ENCODE peak calls at places on chromosomes 11 and 22, in ten cellular contexts. H, W, I, Z, S, A, Y, K, L and O are unnamed samples.

GRCh38 chr22:42912049-42912448 is 55.0 kb upstream of the ARFGAP3 start:
- DNase-seq in H (no peak), W (no peak), I (no peak), Z (no peak), S (no peak), A (no peak), Y (no peak), K (no peak), L (no peak), O (no peak)

GRCh38 chr11:8566613-8567210 is 27.3 kb downstream of the STK33 start:
- DNase-seq in H (no peak), W (peak), I (no peak), Z (no peak), S (no peak), A (no peak), Y (peak), K (peak), L (peak), O (peak)

GRCh38 chr11:62295504-62295903 is 3.4 kb downstream of the SCGB1D4 start:
- DNase-seq in H (no peak), W (no peak), I (no peak), Z (no peak), S (no peak), A (no peak), Y (no peak), K (peak), L (peak), O (peak)

GRCh38 chr11:35491231-35491871 is 34.1 kb downstream of the PAMR1 start:
- DNase-seq in H (no peak), W (peak), I (no peak), Z (no peak), S (no peak), A (no peak), Y (no peak), K (peak), L (peak), O (peak)

GRCh38 chr11:18384157-18384641 is 10.2 kb upstream of the LDHA start:
- DNase-seq in H (no peak), W (peak), I (no peak), Z (no peak), S (peak), A (no peak), Y (peak), K (peak), L (peak), O (peak)

GRCh38 chr22:35299217-35299716 is 427 bp upstream of the TOM1 start:
- DNase-seq in H (no peak), W (no peak), I (no peak), Z (no peak), S (no peak), A (no peak), Y (no peak), K (no peak), L (peak), O (no peak)

GRCh38 chr11:869399-870126 is 26.9 kb downstream of the TSPAN4 start:
- DNase-seq in H (no peak), W (no peak), I (no peak), Z (no peak), S (no peak), A (no peak), Y (no peak), K (no peak), L (no peak), O (no peak)

GRCh38 chr22:33385611-33386010 is 327.4 kb upstream of the SYN3 start:
- DNase-seq in H (no peak), W (no peak), I (no peak), Z (no peak), S (no peak), A (no peak), Y (no peak), K (no peak), L (no peak), O (no peak)

GRCh38 chr11:95086116-95086515 is 3.5 kb upstream of the ENDOD1 start:
- DNase-seq in H (no peak), W (no peak), I (no peak), Z (no peak), S (no peak), A (no peak), Y (no peak), K (no peak), L (no peak), O (no peak)

GRCh38 chr11:132496341-132496740 is 1036.0 kb downstream of the OPCML start:
- DNase-seq in H (no peak), W (peak), I (no peak), Z (no peak), S (no peak), A (no peak), Y (no peak), K (no peak), L (no peak), O (peak)

GRCh38 chr22:37610480-37611148 is 2.0 kb downstream of the GGA1 start:
- DNase-seq in H (no peak), W (no peak), I (no peak), Z (no peak), S (no peak), A (no peak), Y (peak), K (no peak), L (no peak), O (no peak)

GRCh38 chr22:37726240-37726887 is 29.5 kb downstream of the TRIOBP start:
- DNase-seq in H (no peak), W (no peak), I (no peak), Z (no peak), S (no peak), A (no peak), Y (no peak), K (no peak), L (no peak), O (peak)